ENCODE peak calls at places on chromosome 22, in eight cellular contexts. X is HFF-Myc, J is cardiac muscle cell, L is left lung, F is tibial nerve, V is mammary epithelial cell, H is stomach, Y is HFFc6. R is an unnamed sample.

GRCh38 chr22:49358041-49358440 is 469.6 kb downstream of the BRD1 start:
- DNase-seq in J (no peak), V (no peak), H (peak), X (no peak), F (no peak), L (no peak), Y (no peak), R (peak)

GRCh38 chr22:30859714-30860095 is 108.9 kb downstream of the MORC2 start:
- DNase-seq in X (no peak), H (no peak), F (no peak), L (no peak), Y (no peak), J (no peak), V (no peak), R (no peak)

GRCh38 chr22:44201556-44202129 is 20.9 kb downstream of the PARVG start:
- DNase-seq in X (no peak), L (no peak), H (no peak), V (no peak), Y (no peak), J (no peak), F (no peak), R (no peak)

GRCh38 chr22:25134028-25134427 is 65.6 kb upstream of the CRYBB3 start:
- DNase-seq in Y (no peak), L (no peak), X (no peak), V (peak), H (peak), F (no peak), J (no peak), R (no peak)

GRCh38 chr22:20777420-20778177 is 3.7 kb downstream of the SERPIND1 start:
- DNase-seq in H (no peak), X (peak), Y (peak), F (no peak), L (no peak), V (peak), J (peak), R (no peak)

GRCh38 chr22:33577862-33578411 is 342.3 kb downstream of the LARGE1 start:
- DNase-seq in Y (no peak), F (no peak), L (no peak), J (peak), H (no peak), X (no peak), V (no peak), R (no peak)

GRCh38 chr22:44882226-44882905 is 127.4 kb downstream of the PHF21B start:
- DNase-seq in L (no peak), V (no peak), F (no peak), Y (no peak), X (no peak), J (no peak), H (no peak), R (no peak)

GRCh38 chr22:38649841-38650522 is 6.2 kb downstream of the FAM227A start:
- DNase-seq in J (no peak), H (no peak), F (no peak), V (peak), X (no peak), L (no peak), Y (no peak), R (no peak)

GRCh38 chr22:49016909-49017768 is 810.5 kb downstream of the BRD1 start:
- DNase-seq in L (no peak), H (peak), J (no peak), V (no peak), X (no peak), Y (no peak), F (peak), R (no peak)

GRCh38 chr22:45007946-45008852 is 1.6 kb downstream of the PHF21B start:
- DNase-seq in Y (no peak), X (no peak), J (peak), H (no peak), V (peak), L (no peak), F (no peak), R (no peak)

GRCh38 chr22:32309585-32310251 is 47.9 kb upstream of the RFPL3 start:
- DNase-seq in Y (no peak), L (no peak), V (no peak), J (no peak), F (no peak), X (no peak), H (no peak), R (no peak)

GRCh38 chr22:50189184-50189848 is 3.6 kb downstream of the TRABD start:
- DNase-seq in J (no peak), F (no peak), H (peak), L (no peak), V (no peak), Y (no peak), X (no peak), R (no peak)

GRCh38 chr22:33561149-33561807 is 359.0 kb downstream of the LARGE1 start:
- DNase-seq in L (no peak), F (no peak), H (peak), V (no peak), Y (no peak), J (no peak), X (no peak), R (no peak)

GRCh38 chr22:49814164-49814686 is 13.4 kb downstream of the BRD1 start:
- DNase-seq in J (no peak), V (no peak), Y (no peak), H (no peak), X (no peak), F (no peak), L (no peak), R (no peak)

GRCh38 chr22:45223304-45224117 is 17.2 kb downstream of the KIAA0930 start:
- DNase-seq in X (no peak), L (no peak), Y (no peak), H (no peak), J (no peak), V (no peak), F (no peak), R (no peak)

GRCh38 chr22:19553201-19553600 is 29.0 kb upstream of the CLDN5 start:
- DNase-seq in F (no peak), J (no peak), X (no peak), Y (no peak), H (no peak), L (no peak), V (no peak), R (no peak)

DNA sequence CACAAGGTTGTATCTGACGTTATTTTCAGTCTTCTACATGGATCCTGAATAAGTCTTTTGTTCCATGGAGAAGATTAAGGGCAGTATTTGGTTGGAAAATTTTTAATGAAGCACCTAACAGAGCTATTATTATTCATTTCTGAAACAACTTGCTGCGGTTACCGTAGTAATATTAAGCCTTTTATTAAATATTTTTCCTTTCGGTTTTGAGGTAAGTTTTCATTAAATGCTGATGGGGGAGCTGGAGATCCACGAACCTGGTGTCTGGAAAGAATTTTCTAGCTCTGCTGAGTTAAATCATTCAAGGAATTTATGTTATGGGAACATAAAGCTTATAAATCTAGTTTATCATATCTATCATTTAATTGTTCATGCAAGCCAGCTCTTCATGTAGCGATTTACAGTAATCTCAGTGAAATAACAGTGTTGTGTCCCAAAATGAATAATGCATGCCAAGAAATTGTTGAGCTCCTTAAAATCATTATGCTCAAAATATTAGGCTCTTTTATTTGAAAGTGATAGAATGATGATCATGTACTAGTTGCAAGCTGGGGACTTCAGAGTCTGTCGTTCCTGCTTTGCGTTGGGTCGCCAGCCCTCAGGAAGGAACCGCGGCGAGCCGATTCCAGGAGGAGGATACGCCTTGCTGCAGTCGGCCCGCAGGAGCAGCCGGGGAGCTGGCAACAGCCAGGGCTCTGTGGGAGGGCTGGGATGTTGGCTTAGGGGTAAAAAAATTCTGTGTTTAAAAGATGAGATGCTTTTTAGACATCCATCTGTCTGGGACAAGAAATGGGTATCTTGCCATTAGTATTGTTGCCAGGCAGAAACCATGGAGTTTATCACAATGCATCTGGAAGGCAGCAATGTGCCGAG is 83.1 kb downstream of the TBC1D22A start:
- DNase-seq in V (no peak), F (no peak), H (no peak), J (no peak), Y (peak), X (no peak), L (no peak), R (peak)
- TF ChIP-seq CTCF in V (peak), F (peak), H (no peak), J (peak), Y (peak), X (no peak), L (no peak), R (no peak)

GRCh38 chr22:27798526-27799333 is 2.8 kb downstream of the MN1 start:
- DNase-seq in L (no peak), J (no peak), X (no peak), H (no peak), F (no peak), Y (no peak), V (no peak), R (no peak)

GRCh38 chr22:27802389-27803079 is 978 bp upstream of the MN1 start:
- DNase-seq in V (no peak), J (no peak), L (no peak), Y (no peak), F (no peak), X (no peak), H (no peak), R (no peak)

GRCh38 chr22:27799334-27800249 is 2.0 kb downstream of the MN1 start:
- DNase-seq in X (no peak), Y (no peak), V (no peak), J (peak), L (no peak), F (no peak), H (peak), R (no peak)

GRCh38 chr22:27800250-27801131 is 1.1 kb downstream of the MN1 start:
- DNase-seq in H (no peak), F (no peak), L (no peak), Y (no peak), X (no peak), J (peak), V (peak), R (no peak)

DNA sequence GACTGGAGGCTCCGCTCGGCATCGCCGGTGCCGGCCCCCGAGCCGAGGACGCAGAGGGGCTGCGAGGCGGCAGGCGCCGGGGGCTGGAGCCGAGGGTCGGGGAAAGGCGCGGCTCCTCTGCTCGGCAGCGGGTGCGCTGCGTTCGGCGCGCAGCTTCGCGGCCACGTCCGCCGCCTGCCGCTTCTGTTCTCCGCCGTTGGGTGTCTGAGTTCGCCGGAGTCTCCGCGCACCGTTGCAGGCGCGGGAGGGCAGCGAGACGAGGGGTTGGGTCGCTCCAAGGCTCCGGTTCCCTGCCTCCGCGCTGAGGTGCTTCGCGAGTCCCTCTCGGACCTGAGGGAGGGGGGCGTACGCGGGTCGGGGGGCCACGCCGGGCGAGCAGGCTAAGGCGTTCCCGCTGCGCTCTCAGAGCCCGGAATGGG is 350 bp downstream of the MN1 start:
- DNase-seq in V (peak), J (peak), X (no peak), Y (no peak), L (no peak), F (no peak), H (peak), R (no peak)
- TF ChIP-seq CTCF in V (no peak), J (peak), X (no peak), Y (no peak), L (no peak), F (no peak), H (no peak), R (no peak)

GRCh38 chr22:37068859-37069258 is 17.3 kb downstream of the KCTD17 start:
- DNase-seq in V (no peak), Y (no peak), X (no peak), L (no peak), F (no peak), H (no peak), J (peak), R (no peak)
- TF ChIP-seq CTCF in V (no peak), Y (no peak), X (no peak), L (no peak), F (no peak), H (no peak), J (no peak), R (no peak)

DNA sequence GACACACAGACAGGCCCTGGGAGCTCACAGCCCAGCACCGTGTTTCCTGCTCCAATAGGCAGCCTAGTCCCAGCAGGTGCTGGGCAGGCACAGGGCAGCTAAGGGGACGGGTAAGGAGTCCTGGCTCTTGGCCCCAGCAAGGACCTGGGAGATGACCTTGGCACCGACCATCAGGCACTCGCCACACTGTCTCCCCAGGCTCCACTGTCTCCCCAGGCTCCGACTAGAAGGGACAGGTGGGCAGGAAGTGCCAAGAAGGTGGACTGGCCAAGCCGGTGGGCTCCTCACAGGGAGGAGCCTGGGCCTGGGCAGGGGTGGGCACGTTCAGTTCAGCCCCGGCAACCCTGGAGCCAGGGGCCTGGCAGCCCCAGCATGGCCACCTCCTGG is 193.9 kb downstream of the IGLL1 start:
- DNase-seq in F (no peak), Y (no peak), X (no peak), L (no peak), H (no peak), V (no peak), J (no peak), R (no peak)
- TF ChIP-seq CTCF in F (no peak), Y (peak), X (no peak), L (peak), H (no peak), V (no peak), J (no peak), R (no peak)

DNA sequence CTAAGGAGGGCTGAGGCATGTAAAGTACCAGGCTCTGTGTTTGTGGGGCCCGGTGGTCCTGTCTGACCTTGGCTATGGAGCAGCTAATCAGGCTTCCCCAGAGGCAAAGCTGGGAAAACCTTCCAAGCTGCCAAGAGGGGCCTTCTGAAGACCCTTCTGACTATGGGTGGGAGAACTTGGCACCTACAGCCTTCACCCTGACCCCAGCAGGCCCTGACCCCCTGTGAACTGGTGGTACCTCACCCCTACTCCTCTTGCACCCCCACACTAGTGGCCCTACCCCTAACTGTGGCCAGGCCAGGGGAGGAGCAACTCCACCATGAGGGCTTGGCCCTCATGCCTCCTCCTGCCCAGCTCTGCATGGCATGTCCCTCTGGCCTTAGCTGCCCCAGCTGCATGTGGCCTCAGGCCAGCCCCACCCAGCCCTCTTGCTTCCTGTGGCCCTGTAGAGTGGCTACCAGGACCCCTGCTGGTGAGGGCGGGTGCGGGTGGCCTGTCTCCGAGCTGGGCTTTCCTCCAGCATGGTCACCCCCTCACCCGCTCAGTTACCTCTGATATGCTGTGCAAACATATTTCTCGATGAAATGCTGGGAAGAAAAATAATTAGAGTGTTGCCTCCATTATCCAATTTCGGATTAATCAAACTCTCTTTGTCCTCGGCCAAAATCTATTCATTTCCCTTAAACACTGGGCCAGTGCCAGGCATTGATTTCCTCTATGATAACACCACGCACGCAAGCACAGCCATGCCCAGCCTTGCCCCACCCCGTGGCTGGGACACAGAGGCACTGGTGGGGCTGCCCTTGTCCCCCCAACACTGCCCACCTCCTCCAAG is 7.5 kb downstream of the GNAZ start:
- DNase-seq in L (no peak), J (no peak), F (no peak), X (no peak), Y (no peak), H (peak), V (no peak), R (no peak)
- TF ChIP-seq CTCF in L (no peak), J (no peak), F (no peak), X (no peak), Y (peak), H (no peak), V (no peak), R (no peak)

GRCh38 chr22:27801616-27802388 is at the start of gene MN1:
- DNase-seq in H (peak), V (peak), X (no peak), Y (no peak), J (peak), F (no peak), L (no peak), R (no peak)
- TF ChIP-seq CTCF in H (no peak), V (no peak), X (no peak), Y (no peak), J (no peak), F (no peak), L (no peak), R (no peak)

DNA sequence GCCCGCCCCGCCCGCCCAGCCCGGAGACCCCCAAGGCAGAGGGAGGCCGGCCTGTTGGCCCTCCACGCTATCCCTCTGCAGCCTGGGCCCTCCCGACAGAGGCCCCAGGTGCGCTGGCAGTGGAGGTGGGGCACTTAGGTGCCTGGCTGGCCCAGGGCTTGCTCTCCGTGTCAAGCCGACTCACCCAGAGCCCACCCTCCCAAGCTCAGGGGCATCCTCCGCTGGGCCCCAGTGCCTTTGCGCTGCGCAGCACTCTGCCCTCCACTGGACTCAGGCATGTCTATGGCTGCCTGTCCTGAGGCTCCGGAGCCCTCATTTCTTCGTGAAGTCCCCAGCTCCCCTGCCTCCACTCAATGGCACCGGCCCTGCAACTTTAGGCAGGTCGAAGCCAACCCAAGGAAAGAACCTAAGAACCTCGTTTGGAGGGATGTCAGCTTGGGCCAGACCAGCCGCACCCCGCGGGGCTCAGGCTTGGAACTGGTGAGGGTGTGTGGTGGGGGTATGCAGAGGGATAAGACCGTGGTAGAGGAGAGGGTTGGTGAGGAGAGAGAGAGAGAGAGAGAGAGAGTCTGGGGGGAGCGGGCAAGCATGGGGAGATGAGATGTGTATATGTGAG is 6.1 kb downstream of the SMIM45 start:
- DNase-seq in X (no peak), V (no peak), J (no peak), L (no peak), H (no peak), Y (no peak), F (no peak), R (no peak)
- TF ChIP-seq CTCF in X (no peak), V (no peak), J (no peak), L (peak), H (no peak), Y (no peak), F (no peak), R (no peak)

DNA sequence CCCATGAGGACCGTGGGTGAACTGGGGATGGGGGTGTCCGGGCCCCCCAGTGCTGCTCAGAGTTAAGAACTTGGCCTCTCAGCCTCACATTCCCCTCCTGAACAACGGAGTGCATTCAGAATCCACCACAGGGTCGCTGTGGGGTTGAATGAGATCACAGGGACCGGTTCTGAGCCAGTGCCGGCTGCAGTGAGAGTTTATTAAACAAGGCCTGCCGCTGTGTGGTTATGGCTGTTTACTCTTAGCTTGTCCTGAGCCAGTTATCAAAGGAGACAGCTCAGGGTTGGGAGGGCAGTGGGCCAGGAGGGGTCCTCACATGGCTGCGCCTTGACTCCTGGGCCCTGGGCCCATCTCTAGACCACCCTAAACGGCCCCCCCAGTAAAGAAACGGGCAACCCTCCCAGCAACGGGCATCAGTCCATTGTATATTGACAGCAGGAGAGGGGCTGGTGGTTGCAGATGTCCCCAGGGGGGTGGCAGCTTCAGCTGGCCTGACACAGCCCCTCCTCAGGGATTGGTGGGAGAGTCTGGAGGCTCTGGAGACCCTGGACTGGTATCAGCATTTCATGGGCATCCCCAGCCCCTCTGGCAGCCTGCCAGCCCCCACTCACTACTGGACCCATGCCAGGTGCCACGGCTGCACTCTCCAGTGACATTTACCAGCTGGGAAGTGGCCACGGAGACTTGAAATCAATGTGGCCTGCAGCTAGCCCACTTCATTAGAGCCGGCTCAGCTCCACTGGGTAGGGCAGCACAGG is 15.1 kb upstream of the CABP7 start:
- DNase-seq in L (no peak), V (no peak), H (peak), F (peak), X (no peak), J (no peak), Y (peak), R (no peak)
- TF ChIP-seq CTCF in L (no peak), V (no peak), H (no peak), F (no peak), X (no peak), J (no peak), Y (no peak), R (no peak)